ENCODE peak calls at places on chromosomes 11 and 22, in five cellular contexts. P, R, G, O and T are unnamed samples.

GRCh38 chr11:119478711-119479285 is 55.8 kb upstream of the THY1 start:
- DNase-seq in P (no peak), R (no peak), G (no peak), O (no peak), T (no peak)

GRCh38 chr11:70109006-70109405 is 30.9 kb downstream of the ANO1 start:
- DNase-seq in P (no peak), R (no peak), G (no peak), O (no peak), T (no peak)

GRCh38 chr11:78795862-78796261 is 221.2 kb upstream of the NARS2 start:
- DNase-seq in P (no peak), R (no peak), G (no peak), O (no peak), T (no peak)

GRCh38 chr11:71420455-71421241 is 27.5 kb downstream of the DHCR7 start:
- DNase-seq in P (no peak), R (peak), G (peak), O (no peak), T (peak)

GRCh38 chr11:63595296-63595695 is 18.9 kb downstream of the PLAAT3 start:
- DNase-seq in P (no peak), R (peak), G (no peak), O (no peak), T (no peak)

GRCh38 chr11:45301537-45302246 is 15.6 kb upstream of the SYT13 start:
- DNase-seq in P (no peak), R (no peak), G (no peak), O (no peak), T (no peak)

GRCh38 chr11:66936326-66936725 is 21.9 kb downstream of the PC start:
- DNase-seq in P (no peak), R (peak), G (no peak), O (no peak), T (no peak)

GRCh38 chr22:23385301-23386244 is 194.5 kb downstream of the IGLL1 start:
- DNase-seq in P (peak), R (peak), G (peak), O (peak), T (peak)

GRCh38 chr11:129368889-129369672 is 6.6 kb upstream of the BARX2 start:
- DNase-seq in P (no peak), R (no peak), G (no peak), O (no peak), T (no peak)

GRCh38 chr11:134561348-134561720 is 149.3 kb upstream of the B3GAT1 start:
- DNase-seq in P (no peak), R (no peak), G (no peak), O (no peak), T (no peak)

GRCh38 chr22:35742342-35743100 is 24.8 kb downstream of the APOL5 start:
- DNase-seq in P (no peak), R (peak), G (no peak), O (no peak), T (peak)

GRCh38 chr22:44709881-44710400 is 7.9 kb downstream of the PRR5 start:
- DNase-seq in P (no peak), R (no peak), G (no peak), O (no peak), T (no peak)

GRCh38 chr11:120254788-120255518 is 15.0 kb downstream of the POU2F3 start:
- DNase-seq in P (no peak), R (no peak), G (no peak), O (no peak), T (no peak)

GRCh38 chr11:96161271-96162089 is 181.5 kb downstream of the MAML2 start:
- DNase-seq in P (no peak), R (peak), G (no peak), O (no peak), T (no peak)

GRCh38 chr22:36079041-36079440 is 50.4 kb upstream of the RBFOX2 start:
- DNase-seq in P (no peak), R (no peak), G (no peak), O (no peak), T (no peak)

GRCh38 chr22:45962431-45962712 is 14.6 kb downstream of the WNT7B start:
- DNase-seq in P (no peak), R (no peak), G (no peak), O (no peak), T (no peak)
- TF ChIP-seq CTCF in P (no peak), R (no peak), G (no peak), O (no peak), T (no peak)

DNA sequence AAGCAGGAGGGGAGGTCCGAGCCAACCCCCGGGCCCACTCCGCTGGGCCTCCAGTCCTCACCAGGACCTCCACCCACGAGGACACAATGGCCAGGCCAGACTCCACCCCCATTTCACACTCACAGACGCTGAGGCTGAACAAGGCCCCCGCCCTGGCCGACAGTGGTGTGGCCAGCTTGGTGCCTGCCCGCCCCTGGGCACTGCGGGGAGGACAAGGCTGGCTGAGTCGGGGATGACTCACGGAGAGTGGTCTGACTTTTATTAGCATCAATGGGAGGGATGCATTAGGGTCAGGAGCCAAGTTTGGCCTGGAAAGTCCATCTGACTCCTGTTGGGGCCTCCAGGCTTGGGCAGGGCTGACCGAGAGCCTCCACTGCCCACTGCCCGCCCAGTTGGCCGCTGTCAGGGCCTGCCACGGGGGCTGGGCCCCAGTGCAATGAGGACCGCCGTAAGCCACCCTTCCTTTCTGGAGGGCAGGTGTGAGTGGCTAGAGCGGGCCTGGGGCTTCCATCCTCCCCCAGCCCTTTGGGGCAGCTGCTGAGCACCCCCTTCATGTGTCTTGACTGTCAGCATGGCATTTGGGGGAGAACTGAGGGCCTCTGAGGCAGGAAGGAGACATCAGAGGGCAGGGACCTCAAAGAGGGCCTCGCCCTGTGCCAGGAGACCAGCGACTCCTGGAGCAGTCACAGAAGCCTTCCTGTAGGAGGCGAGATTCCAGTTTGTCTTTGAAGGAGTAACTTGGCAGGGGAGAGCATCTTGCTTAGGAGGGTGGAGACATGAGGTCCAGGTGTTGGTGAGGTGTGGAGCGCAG is 10.6 kb downstream of the TSPAN32 start:
- DNase-seq in P (no peak), R (peak), G (no peak), O (no peak), T (no peak)
- TF ChIP-seq CTCF in P (no peak), R (peak), G (no peak), O (no peak), T (no peak)

GRCh38 chr11:76798656-76799055 is 15.5 kb downstream of the TSKU start:
- DNase-seq in P (no peak), R (no peak), G (no peak), O (peak), T (no peak)

GRCh38 chr11:76798202-76798581 is 15.0 kb downstream of the TSKU start:
- DNase-seq in P (no peak), R (no peak), G (no peak), O (no peak), T (no peak)

GRCh38 chr11:76797341-76798201 is 14.4 kb downstream of the TSKU start:
- DNase-seq in P (no peak), R (no peak), G (no peak), O (no peak), T (no peak)

GRCh38 chr11:76800466-76801200 is 17.5 kb downstream of the TSKU start:
- DNase-seq in P (no peak), R (no peak), G (no peak), O (no peak), T (no peak)

GRCh38 chr11:76799061-76799804 is 16.1 kb downstream of the TSKU start:
- DNase-seq in P (peak), R (peak), G (peak), O (peak), T (peak)
- TF ChIP-seq CTCF in P (peak), R (peak), G (peak), O (peak), T (peak)

GRCh38 chr11:88529426-88529825 is 191.9 kb upstream of the CTSC start:
- DNase-seq in P (no peak), R (no peak), G (no peak), O (no peak), T (no peak)
- TF ChIP-seq CTCF in P (no peak), R (no peak), G (no peak), O (no peak), T (no peak)

DNA sequence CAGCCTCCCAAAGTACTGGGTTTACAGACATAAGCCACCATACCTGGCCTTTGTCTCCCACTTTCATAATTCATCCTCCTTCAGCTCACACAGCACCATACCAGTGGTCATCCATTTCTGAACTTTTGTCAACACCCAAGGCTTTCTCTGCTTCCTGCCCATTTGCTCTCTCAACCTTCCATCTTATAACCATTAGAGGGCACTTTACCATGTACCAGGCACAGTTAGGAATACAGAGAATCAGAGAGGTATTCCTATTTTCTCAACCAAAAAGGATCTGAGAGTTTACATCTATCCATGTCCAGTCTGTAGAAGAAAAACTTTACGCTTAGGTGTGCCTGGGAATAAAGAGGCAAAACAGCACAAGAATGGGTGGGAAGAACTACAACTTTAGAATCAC is 397.6 kb downstream of the BUD13 start:
- DNase-seq in P (no peak), R (no peak), G (no peak), O (no peak), T (no peak)
- TF ChIP-seq CTCF in P (no peak), R (no peak), G (no peak), O (no peak), T (no peak)

DNA sequence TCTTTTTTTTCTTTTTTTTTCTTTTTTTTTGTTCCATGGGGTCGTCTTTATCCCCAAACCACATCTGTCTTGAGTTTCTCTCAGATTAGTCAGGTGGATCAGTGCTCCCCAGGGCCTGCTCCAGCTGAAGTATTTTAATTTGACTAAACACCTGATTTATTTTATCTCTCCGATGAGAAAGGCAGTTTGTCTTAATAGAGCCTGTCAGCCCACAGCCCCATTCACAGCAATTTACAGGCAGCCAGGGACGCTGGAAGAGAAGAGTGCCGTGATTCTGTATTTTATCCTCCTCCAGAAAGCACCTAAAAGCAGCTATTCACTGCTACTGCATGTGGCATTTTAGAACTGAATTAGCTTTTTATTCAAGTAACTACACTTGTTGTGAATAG is 164.5 kb downstream of the SOX6 start:
- DNase-seq in P (no peak), R (no peak), G (no peak), O (no peak), T (no peak)
- TF ChIP-seq CTCF in P (no peak), R (no peak), G (no peak), O (no peak), T (no peak)